ENCODE peak calls at places on chromosomes 13 and 19, in eight cellular contexts. S is neuronal stem cell; I is globus pallidus; Z is gastrocnemius medialis; L is WERI-Rb-1; H is Ammon's horn; N is stimulated activated CD4-positive, alpha-beta T cell treated with anti-CD3 and anti-CD28 coated beads, Interleukin-4, amount 100 ng/mL, for 4 hours; V is cardiac fibroblast. G is an unnamed sample.

GRCh38 chr13:42894765-42895181 is 97.3 kb downstream of the EPSTI1 start:
- DNase-seq in S (no peak), I (no peak), Z (no peak), L (no peak), H (no peak), N (no peak), V (peak; percentile 95), G (no peak)

GRCh38 chr19:29031216-29031615 is 181.7 kb downstream of the UQCRFS1 start:
- DNase-seq in S (no peak), I (no peak), Z (no peak), L (no peak), H (no peak), N (no peak), V (no peak), G (no peak)

GRCh38 chr19:41307954-41308449 is 2.0 kb upstream of the CCDC97 start:
- DNase-seq in S (no peak), I (no peak), Z (no peak), L (no peak), H (no peak), N (no peak), V (no peak), G (no peak)

GRCh38 chr19:23991170-23991569 is 76.5 kb downstream of the ZNF726 start:
- DNase-seq in S (no peak), I (no peak), Z (no peak), L (no peak), H (no peak), N (no peak), V (peak; percentile 68), G (no peak)

GRCh38 chr13:52925775-52926285 is 77.4 kb upstream of the PCDH8 start:
- DNase-seq in S (no peak), I (no peak), Z (peak; percentile 31), L (peak; percentile 9), H (no peak), N (no peak), V (no peak), G (no peak)

GRCh38 chr19:45514376-45515051 is 7.2 kb downstream of the VASP start:
- DNase-seq in S (no peak), I (no peak), Z (no peak), L (no peak), H (no peak), N (no peak), V (no peak), G (no peak)

GRCh38 chr13:113625965-113626661 is 31.9 kb downstream of the ATP4B start:
- DNase-seq in S (no peak), I (no peak), Z (no peak), L (no peak), H (no peak), N (no peak), V (peak; percentile 48), G (no peak)

GRCh38 chr19:48961051-48961649 is 4.0 kb upstream of the FTL start:
- DNase-seq in S (no peak), I (no peak), Z (peak; percentile 36), L (no peak), H (no peak), N (no peak), V (no peak), G (no peak)

GRCh38 chr13:48028066-48028465 is 9.5 kb upstream of the NUDT15 start:
- DNase-seq in S (no peak), I (no peak), Z (no peak), L (no peak), H (no peak), N (no peak), V (no peak), G (no peak)

GRCh38 chr13:50592412-50593145 is 250.9 kb downstream of the DLEU7 start:
- DNase-seq in S (no peak), I (no peak), Z (no peak), L (no peak), H (no peak), N (no peak), V (peak; percentile 91), G (no peak)

GRCh38 chr13:72221276-72221962 is 354.4 kb upstream of the DACH1 start:
- DNase-seq in S (no peak), I (no peak), Z (no peak), L (peak; percentile 27), H (no peak), N (no peak), V (peak; percentile 9), G (peak; percentile 66)

GRCh38 chr13:50229935-50230334 is 214.7 kb downstream of the KCNRG start:
- DNase-seq in S (no peak), I (no peak), Z (no peak), L (no peak), H (no peak), N (no peak), V (peak; percentile 71), G (no peak)

G was measured in BE2C.